ENCODE peak calls at places on chromosomes 2 and 18, in four cellular contexts. One of them, this sample, is unnamed.

GRCh38 chr2:58215429-58215828 is 25.7 kb downstream of the FANCL start:
- DNase-seq in K562: no peak
- DNase-seq in breast epithelium: no peak
- DNase-seq in lower leg skin: no peak
- DNase-seq in this sample: no peak

GRCh38 chr2:39136799-39137198 is 15.9 kb upstream of the SOS1 start:
- DNase-seq in K562: no peak
- DNase-seq in breast epithelium: no peak
- DNase-seq in lower leg skin: no peak
- DNase-seq in this sample: no peak

GRCh38 chr2:148813603-148814065 is 61.4 kb upstream of the KIF5C start:
- DNase-seq in K562: peak
- DNase-seq in breast epithelium: no peak
- DNase-seq in lower leg skin: no peak
- DNase-seq in this sample: no peak

GRCh38 chr2:26298638-26299393 is 47.1 kb upstream of the SELENOI start:
- DNase-seq in K562: no peak
- DNase-seq in breast epithelium: peak
- DNase-seq in lower leg skin: peak
- DNase-seq in this sample: peak

GRCh38 chr2:160377204-160377995 is 116.2 kb downstream of the RBMS1 start:
- DNase-seq in K562: no peak
- DNase-seq in breast epithelium: no peak
- DNase-seq in lower leg skin: no peak
- DNase-seq in this sample: no peak

GRCh38 chr2:234446404-234447076 is 50.3 kb downstream of the ARL4C start:
- DNase-seq in K562: no peak
- DNase-seq in breast epithelium: peak
- DNase-seq in lower leg skin: peak
- DNase-seq in this sample: no peak

GRCh38 chr18:40413160-40413559 is 1541.9 kb upstream of the PIK3C3 start:
- DNase-seq in K562: no peak
- DNase-seq in breast epithelium: no peak
- DNase-seq in lower leg skin: no peak
- DNase-seq in this sample: no peak

GRCh38 chr2:66436546-66436945 is 1.6 kb downstream of the MEIS1 start:
- DNase-seq in K562: no peak
- DNase-seq in breast epithelium: no peak
- DNase-seq in lower leg skin: no peak
- DNase-seq in this sample: no peak

GRCh38 chr2:129781749-129782617 is 197.5 kb upstream of the RAB6C start:
- DNase-seq in K562: no peak
- DNase-seq in breast epithelium: no peak
- DNase-seq in lower leg skin: peak
- DNase-seq in this sample: no peak

GRCh38 chr18:63162271-63163014 is 157.1 kb downstream of the BCL2 start:
- DNase-seq in K562: no peak
- DNase-seq in breast epithelium: no peak
- DNase-seq in lower leg skin: no peak
- DNase-seq in this sample: no peak

GRCh38 chr2:67867735-67868134 is 195.1 kb downstream of the C1D start:
- DNase-seq in K562: no peak
- DNase-seq in breast epithelium: no peak
- DNase-seq in lower leg skin: no peak
- DNase-seq in this sample: no peak

GRCh38 chr2:112593761-112594160 is 9.4 kb downstream of the CHCHD5 start:
- DNase-seq in K562: no peak
- DNase-seq in breast epithelium: no peak
- DNase-seq in lower leg skin: no peak
- DNase-seq in this sample: no peak

GRCh38 chr2:120367649-120368048 is 21.7 kb downstream of the INHBB start:
- DNase-seq in K562: no peak
- DNase-seq in breast epithelium: no peak
- DNase-seq in lower leg skin: no peak
- DNase-seq in this sample: no peak

GRCh38 chr2:122863516-122863915 is 1108.1 kb downstream of the TSN start:
- DNase-seq in K562: no peak
- DNase-seq in breast epithelium: no peak
- DNase-seq in lower leg skin: no peak
- DNase-seq in this sample: no peak

GRCh38 chr2:169715379-169716228 is 18.0 kb upstream of the KLHL23 start:
- DNase-seq in K562: peak
- DNase-seq in breast epithelium: no peak
- DNase-seq in lower leg skin: no peak
- DNase-seq in this sample: peak

GRCh38 chr2:20516646-20517341 is 69.9 kb downstream of the RHOB start:
- DNase-seq in K562: no peak
- DNase-seq in breast epithelium: peak
- DNase-seq in lower leg skin: no peak
- DNase-seq in this sample: no peak

GRCh38 chr2:102273619-102274211 is 37.6 kb upstream of the IL1RL1 start:
- DNase-seq in K562: no peak
- DNase-seq in breast epithelium: no peak
- DNase-seq in lower leg skin: no peak
- DNase-seq in this sample: no peak

GRCh38 chr2:156673981-156674380 is 237.8 kb downstream of the GPD2 start:
- DNase-seq in K562: no peak
- DNase-seq in breast epithelium: no peak
- DNase-seq in lower leg skin: no peak
- DNase-seq in this sample: no peak

GRCh38 chr18:10320848-10321247 is 133.6 kb upstream of the APCDD1 start:
- DNase-seq in K562: no peak
- DNase-seq in breast epithelium: peak
- DNase-seq in lower leg skin: no peak
- DNase-seq in this sample: no peak

GRCh38 chr18:10316778-10317177 is 137.7 kb upstream of the APCDD1 start:
- DNase-seq in K562: no peak
- DNase-seq in breast epithelium: no peak
- DNase-seq in lower leg skin: no peak
- DNase-seq in this sample: no peak

GRCh38 chr18:10317864-10318685 is 136.4 kb upstream of the APCDD1 start:
- DNase-seq in K562: no peak
- DNase-seq in breast epithelium: no peak
- DNase-seq in lower leg skin: no peak
- DNase-seq in this sample: no peak

GRCh38 chr18:10320201-10320600 is 134.2 kb upstream of the APCDD1 start:
- DNase-seq in K562: no peak
- DNase-seq in breast epithelium: no peak
- DNase-seq in lower leg skin: peak
- DNase-seq in this sample: no peak

GRCh38 chr18:10318686-10318960 is 135.8 kb upstream of the APCDD1 start:
- DNase-seq in K562: no peak
- DNase-seq in breast epithelium: no peak
- DNase-seq in lower leg skin: peak
- DNase-seq in this sample: no peak
- TF ChIP-seq POLR2A in K562: no peak
- TF ChIP-seq POLR2A in breast epithelium: no peak
- TF ChIP-seq POLR2A in lower leg skin: no peak
- TF ChIP-seq POLR2A in this sample: no peak

GRCh38 chr18:3449702-3450357 is at the start of gene TGIF1:
- DNase-seq in K562: peak
- DNase-seq in breast epithelium: peak
- DNase-seq in lower leg skin: peak
- DNase-seq in this sample: peak

GRCh38 chr18:3447035-3447894 is 2.7 kb upstream of the TGIF1 start:
- DNase-seq in K562: peak
- DNase-seq in breast epithelium: peak
- DNase-seq in lower leg skin: peak
- DNase-seq in this sample: peak

GRCh38 chr18:3450358-3451107 is 561 bp downstream of the TGIF1 start:
- DNase-seq in K562: peak
- DNase-seq in breast epithelium: peak
- DNase-seq in lower leg skin: peak
- DNase-seq in this sample: peak

GRCh38 chr18:3447895-3448844 is 1.8 kb upstream of the TGIF1 start:
- DNase-seq in K562: peak
- DNase-seq in breast epithelium: peak
- DNase-seq in lower leg skin: peak
- DNase-seq in this sample: peak

DNA sequence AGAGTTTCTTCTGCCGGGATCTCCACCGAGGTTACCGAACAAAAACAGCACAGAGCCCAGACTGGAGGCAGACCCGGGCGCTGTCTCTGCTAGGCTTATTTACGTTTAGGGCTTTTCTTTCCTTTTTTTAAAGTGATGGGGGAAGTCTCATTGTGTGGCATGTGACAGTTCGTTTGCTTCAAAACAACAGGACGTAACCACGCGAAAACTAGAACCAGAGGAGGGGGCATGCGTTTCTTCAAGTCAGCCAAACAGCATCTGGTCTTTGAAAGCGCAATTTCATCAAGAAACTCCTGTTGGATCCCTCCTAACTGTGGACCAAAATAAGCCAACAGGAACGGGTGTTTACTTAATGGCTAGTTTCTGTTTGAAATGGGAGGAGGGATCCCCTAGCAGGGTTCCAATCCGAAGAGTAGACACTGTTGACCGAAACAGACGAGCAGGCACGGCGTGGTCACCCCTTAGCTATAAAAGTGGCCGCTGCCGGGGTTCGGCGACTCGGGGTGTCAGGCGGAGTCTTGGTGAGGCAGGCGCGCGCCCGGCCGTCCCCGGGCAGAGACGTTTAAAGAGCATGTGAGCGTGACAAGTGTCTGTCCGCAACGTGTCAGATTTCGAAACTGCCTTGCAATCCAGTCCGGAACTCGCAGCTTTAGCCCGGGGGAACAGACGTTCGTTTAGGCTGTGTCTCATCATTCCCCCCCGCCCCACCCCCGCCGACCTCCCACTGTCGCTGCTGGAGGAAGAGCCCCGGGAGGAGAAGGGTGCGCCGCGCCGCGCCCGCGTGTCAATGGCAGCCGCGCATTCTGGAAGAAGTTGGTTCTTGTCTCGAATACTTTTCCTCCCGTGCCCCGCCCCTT is 899 bp upstream of the TGIF1 start:
- DNase-seq in K562: peak
- DNase-seq in breast epithelium: peak
- DNase-seq in lower leg skin: peak
- DNase-seq in this sample: peak
- TF ChIP-seq POLR2A in K562: no peak
- TF ChIP-seq POLR2A in breast epithelium: peak
- TF ChIP-seq POLR2A in lower leg skin: no peak
- TF ChIP-seq POLR2A in this sample: peak

GRCh38 chr18:48832961-48833700 is 117.6 kb downstream of the SMAD7 start:
- DNase-seq in K562: no peak
- DNase-seq in breast epithelium: peak
- DNase-seq in lower leg skin: peak
- DNase-seq in this sample: no peak

GRCh38 chr18:48835745-48836191 is 115.0 kb downstream of the SMAD7 start:
- DNase-seq in K562: no peak
- DNase-seq in breast epithelium: no peak
- DNase-seq in lower leg skin: no peak
- DNase-seq in this sample: no peak

GRCh38 chr18:48835119-48835518 is 115.6 kb downstream of the SMAD7 start:
- DNase-seq in K562: no peak
- DNase-seq in breast epithelium: no peak
- DNase-seq in lower leg skin: peak
- DNase-seq in this sample: no peak

GRCh38 chr18:48833701-48834394 is 116.9 kb downstream of the SMAD7 start:
- DNase-seq in K562: no peak
- DNase-seq in breast epithelium: no peak
- DNase-seq in lower leg skin: peak
- DNase-seq in this sample: no peak

DNA sequence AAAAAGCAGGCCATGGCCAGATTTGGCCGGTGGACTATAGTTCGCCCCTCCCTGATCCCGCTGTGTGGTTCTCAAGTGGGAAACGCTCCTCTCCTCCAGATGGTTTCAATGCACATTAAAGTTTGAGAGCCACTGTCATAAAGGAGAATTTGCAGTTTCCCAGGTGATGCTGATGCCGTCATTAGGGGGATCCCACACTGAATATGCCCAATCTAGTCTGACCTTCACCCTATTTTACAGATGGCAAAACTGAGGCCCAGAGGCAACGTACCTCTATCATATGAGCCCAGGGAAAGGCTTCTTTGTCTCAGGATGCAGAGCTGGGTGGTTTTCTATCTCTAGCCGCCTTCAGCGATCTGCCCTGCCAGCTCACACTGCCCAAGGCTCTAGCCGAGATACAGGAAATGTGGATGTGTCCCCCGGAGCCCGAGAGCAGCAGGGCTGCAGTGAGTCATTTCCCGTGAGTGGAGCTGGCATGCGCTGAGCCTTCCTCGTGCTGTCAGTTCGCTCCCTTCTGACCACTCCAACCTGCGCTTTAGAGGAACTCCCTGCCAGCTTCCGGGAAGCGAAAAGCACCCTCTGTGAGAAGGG is 116.2 kb downstream of the SMAD7 start:
- DNase-seq in K562: no peak
- DNase-seq in breast epithelium: peak
- DNase-seq in lower leg skin: peak
- DNase-seq in this sample: no peak
- TF ChIP-seq POLR2A in K562: no peak
- TF ChIP-seq POLR2A in breast epithelium: no peak
- TF ChIP-seq POLR2A in lower leg skin: no peak
- TF ChIP-seq POLR2A in this sample: no peak

GRCh38 chr2:197195591-197195990 is 115.0 kb downstream of the ANKRD44 start:
- DNase-seq in K562: no peak
- DNase-seq in breast epithelium: no peak
- DNase-seq in lower leg skin: no peak
- DNase-seq in this sample: no peak

GRCh38 chr2:197198890-197199289 is 111.7 kb downstream of the ANKRD44 start:
- DNase-seq in K562: no peak
- DNase-seq in breast epithelium: peak
- DNase-seq in lower leg skin: no peak
- DNase-seq in this sample: peak

GRCh38 chr2:197200056-197200455 is 110.5 kb downstream of the ANKRD44 start:
- DNase-seq in K562: no peak
- DNase-seq in breast epithelium: no peak
- DNase-seq in lower leg skin: no peak
- DNase-seq in this sample: no peak

GRCh38 chr2:197196737-197197136 is 113.8 kb downstream of the ANKRD44 start:
- DNase-seq in K562: no peak
- DNase-seq in breast epithelium: no peak
- DNase-seq in lower leg skin: no peak
- DNase-seq in this sample: no peak

GRCh38 chr2:197197808-197198409 is 112.7 kb downstream of the ANKRD44 start:
- DNase-seq in K562: no peak
- DNase-seq in breast epithelium: no peak
- DNase-seq in lower leg skin: no peak
- DNase-seq in this sample: no peak
- TF ChIP-seq POLR2A in K562: no peak
- TF ChIP-seq POLR2A in breast epithelium: no peak
- TF ChIP-seq POLR2A in lower leg skin: no peak
- TF ChIP-seq POLR2A in this sample: no peak

GRCh38 chr2:42792087-42792582 is 248 bp downstream of the HAAO start:
- DNase-seq in K562: no peak
- DNase-seq in breast epithelium: no peak
- DNase-seq in lower leg skin: no peak
- DNase-seq in this sample: no peak
- TF ChIP-seq POLR2A in K562: no peak
- TF ChIP-seq POLR2A in breast epithelium: no peak
- TF ChIP-seq POLR2A in lower leg skin: no peak
- TF ChIP-seq POLR2A in this sample: no peak

GRCh38 chr2:62102402-62102920 is 93.5 kb upstream of the B3GNT2 start:
- DNase-seq in K562: no peak
- DNase-seq in breast epithelium: no peak
- DNase-seq in lower leg skin: no peak
- DNase-seq in this sample: no peak

GRCh38 chr2:62101886-62102285 is 94.0 kb upstream of the B3GNT2 start:
- DNase-seq in K562: no peak
- DNase-seq in breast epithelium: no peak
- DNase-seq in lower leg skin: no peak
- DNase-seq in this sample: no peak

GRCh38 chr2:62099050-62099449 is 96.9 kb upstream of the B3GNT2 start:
- DNase-seq in K562: no peak
- DNase-seq in breast epithelium: no peak
- DNase-seq in lower leg skin: no peak
- DNase-seq in this sample: no peak

GRCh38 chr2:62099523-62100175 is 96.3 kb upstream of the B3GNT2 start:
- DNase-seq in K562: no peak
- DNase-seq in breast epithelium: no peak
- DNase-seq in lower leg skin: no peak
- DNase-seq in this sample: no peak
- TF ChIP-seq POLR2A in K562: no peak
- TF ChIP-seq POLR2A in breast epithelium: no peak
- TF ChIP-seq POLR2A in lower leg skin: no peak
- TF ChIP-seq POLR2A in this sample: no peak